ENCODE peak calls at places on chromosomes 13 and 19, in five cellular contexts. I, J, O, R and B are unnamed samples.

GRCh38 chr13:107025991-107026390 is 458.1 kb upstream of the ARGLU1 start:
- DNase-seq in I (peak), J (peak), O (no peak), R (no peak), B (peak)

GRCh38 chr19:1259873-1260748 is 9.0 kb upstream of the CIRBP start:
- DNase-seq in I (peak), J (peak), O (peak), R (no peak), B (peak)

GRCh38 chr19:8484331-8484894 is 18.0 kb downstream of the PRAM1 start:
- DNase-seq in I (peak), J (no peak), O (no peak), R (no peak), B (no peak)

GRCh38 chr13:83810136-83810535 is 72.1 kb downstream of the SLITRK1 start:
- DNase-seq in I (no peak), J (no peak), O (no peak), R (no peak), B (no peak)

GRCh38 chr13:48946163-48946562 is 29.5 kb upstream of the FNDC3A start:
- DNase-seq in I (no peak), J (no peak), O (no peak), R (no peak), B (no peak)

GRCh38 chr13:98741741-98742435 is 10.6 kb downstream of the SLC15A1 start:
- DNase-seq in I (no peak), J (no peak), O (peak), R (no peak), B (no peak)

GRCh38 chr19:41957838-41958366 is 1.2 kb downstream of the RABAC1 start:
- DNase-seq in I (peak), J (peak), O (peak), R (peak), B (peak)

GRCh38 chr19:13098291-13099072 is 4.2 kb downstream of the LYL1 start:
- DNase-seq in I (peak), J (peak), O (no peak), R (peak), B (peak)

GRCh38 chr19:29269641-29270040 is 56.7 kb upstream of the UQCRFS1 start:
- DNase-seq in I (no peak), J (no peak), O (no peak), R (no peak), B (no peak)

GRCh38 chr19:42038675-42039074 is 31.3 kb downstream of the GRIK5 start:
- DNase-seq in I (peak), J (no peak), O (no peak), R (no peak), B (no peak)

GRCh38 chr13:28161370-28161769 is 23.0 kb downstream of the PAN3 start:
- DNase-seq in I (no peak), J (peak), O (peak), R (no peak), B (peak)

GRCh38 chr13:31538067-31539042 is 201.0 kb upstream of the RXFP2 start:
- DNase-seq in I (no peak), J (peak), O (peak), R (peak), B (peak)

GRCh38 chr13:48595330-48596127 is 58.2 kb upstream of the CYSLTR2 start:
- DNase-seq in I (peak), J (peak), O (peak), R (peak), B (peak)

GRCh38 chr13:29849071-29849541 is 1.3 kb downstream of the UBL3 start:
- DNase-seq in I (peak), J (peak), O (peak), R (no peak), B (peak)

GRCh38 chr19:3098141-3098514 is 4.0 kb downstream of the GNA11 start:
- DNase-seq in I (no peak), J (no peak), O (no peak), R (no peak), B (no peak)
- TF ChIP-seq CTCF in I (no peak), J (no peak), O (no peak), R (no peak), B (no peak)

GRCh38 chr13:39058040-39058439 is 19.8 kb downstream of the NHLRC3 start:
- DNase-seq in I (no peak), J (no peak), O (no peak), R (no peak), B (no peak)

GRCh38 chr13:39056018-39056417 is 17.8 kb downstream of the NHLRC3 start:
- DNase-seq in I (no peak), J (no peak), O (no peak), R (no peak), B (no peak)

DNA sequence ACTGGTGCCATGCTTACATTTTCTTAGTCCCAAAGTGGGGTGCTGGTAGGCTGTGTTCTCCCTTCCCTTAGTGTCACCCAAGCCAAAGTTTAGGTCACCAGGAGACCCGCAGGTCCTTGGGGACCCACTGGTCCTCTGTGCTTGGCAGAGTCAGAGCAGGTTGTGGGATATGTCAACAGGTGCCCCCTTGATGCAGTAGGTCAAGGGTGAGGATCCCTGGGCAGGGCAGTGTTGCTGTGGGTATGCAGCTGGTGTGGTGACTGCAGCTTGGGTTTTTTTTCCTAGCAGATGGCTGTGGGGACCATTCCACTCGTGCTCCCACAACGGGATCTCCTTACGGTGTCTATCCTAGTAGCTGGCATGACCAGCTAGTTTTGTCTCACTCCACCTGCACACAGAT is 23.7 kb downstream of the NHLRC3 start:
- DNase-seq in I (no peak), J (no peak), O (no peak), R (no peak), B (no peak)
- TF ChIP-seq CTCF in I (no peak), J (no peak), O (no peak), R (no peak), B (no peak)

DNA sequence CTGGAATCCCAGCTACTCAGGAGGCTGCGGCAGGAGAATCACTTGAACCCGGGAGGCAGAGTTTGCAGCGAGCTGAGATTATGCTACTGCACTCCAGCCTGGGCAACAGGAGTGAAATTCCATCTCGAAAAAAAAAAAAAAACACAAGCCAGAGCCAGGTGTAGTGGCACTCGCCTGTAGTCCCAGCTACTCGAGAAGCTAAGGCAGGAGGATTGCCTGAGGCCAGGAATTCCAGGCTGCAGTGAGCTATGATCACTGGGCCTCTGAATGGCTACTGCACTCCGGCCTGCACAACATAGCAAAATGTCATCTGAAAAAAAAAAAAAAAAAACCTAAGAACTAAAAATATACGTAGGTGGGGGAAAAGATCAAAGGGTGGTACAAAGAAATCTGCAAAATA is 19.4 kb downstream of the EPS15L1 start:
- DNase-seq in I (no peak), J (no peak), O (peak), R (no peak), B (no peak)
- TF ChIP-seq CTCF in I (no peak), J (no peak), O (no peak), R (no peak), B (no peak)

GRCh38 chr19:3234800-3235199 is 10.3 kb downstream of the CELF5 start:
- DNase-seq in I (no peak), J (no peak), O (peak), R (peak), B (no peak)
- TF ChIP-seq CTCF in I (no peak), J (peak), O (no peak), R (no peak), B (peak)

GRCh38 chr19:49328741-49329140 is 3.8 kb upstream of the SLC6A16 start:
- DNase-seq in I (no peak), J (no peak), O (no peak), R (no peak), B (no peak)

GRCh38 chr19:49327878-49328544 is 3.0 kb upstream of the SLC6A16 start:
- DNase-seq in I (no peak), J (peak), O (peak), R (peak), B (peak)

GRCh38 chr19:49335071-49335783 is at the start of gene CD37:
- DNase-seq in I (peak), J (no peak), O (no peak), R (no peak), B (no peak)

GRCh38 chr19:49333426-49334288 is 1.5 kb upstream of the CD37 start:
- DNase-seq in I (peak), J (peak), O (no peak), R (no peak), B (peak)

DNA sequence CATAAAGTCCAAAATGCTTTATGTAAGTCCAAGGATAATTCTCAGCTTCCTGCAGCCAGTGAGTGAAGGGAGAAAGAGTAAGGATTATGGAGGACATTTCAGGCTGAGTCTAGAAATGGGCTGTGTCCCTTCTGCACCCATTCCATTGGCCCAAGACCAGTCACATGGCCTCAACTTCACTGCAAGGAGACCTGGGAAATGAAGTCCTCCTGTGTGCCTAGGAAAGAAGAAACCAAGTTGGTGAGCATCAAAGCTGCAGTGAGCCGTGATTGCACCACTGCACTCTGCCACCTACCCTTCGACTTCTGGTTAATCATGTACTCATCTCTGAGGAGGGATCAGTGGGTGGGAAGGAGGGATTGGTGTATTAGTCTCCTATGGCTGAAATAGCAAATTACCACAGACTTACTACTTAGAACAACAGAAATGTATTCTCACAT is 3.6 kb upstream of the CD37 start:
- DNase-seq in I (peak), J (peak), O (peak), R (peak), B (peak)
- TF ChIP-seq CTCF in I (no peak), J (no peak), O (no peak), R (no peak), B (no peak)

GRCh38 chr19:40524655-40525054 is 52.0 kb upstream of the SHKBP1 start:
- DNase-seq in I (no peak), J (no peak), O (no peak), R (no peak), B (no peak)

GRCh38 chr19:40525234-40526051 is 51.2 kb upstream of the SHKBP1 start:
- DNase-seq in I (no peak), J (no peak), O (no peak), R (no peak), B (no peak)

GRCh38 chr19:40521276-40521675 is 54.5 kb downstream of the SPTBN4 start:
- DNase-seq in I (no peak), J (peak), O (no peak), R (no peak), B (peak)

GRCh38 chr19:40524133-40524549 is 52.5 kb upstream of the SHKBP1 start:
- DNase-seq in I (no peak), J (no peak), O (no peak), R (no peak), B (peak)

GRCh38 chr19:40523322-40524047 is 53.2 kb upstream of the SHKBP1 start:
- DNase-seq in I (no peak), J (peak), O (peak), R (peak), B (peak)
- TF ChIP-seq CTCF in I (peak), J (peak), O (peak), R (peak), B (peak)

DNA sequence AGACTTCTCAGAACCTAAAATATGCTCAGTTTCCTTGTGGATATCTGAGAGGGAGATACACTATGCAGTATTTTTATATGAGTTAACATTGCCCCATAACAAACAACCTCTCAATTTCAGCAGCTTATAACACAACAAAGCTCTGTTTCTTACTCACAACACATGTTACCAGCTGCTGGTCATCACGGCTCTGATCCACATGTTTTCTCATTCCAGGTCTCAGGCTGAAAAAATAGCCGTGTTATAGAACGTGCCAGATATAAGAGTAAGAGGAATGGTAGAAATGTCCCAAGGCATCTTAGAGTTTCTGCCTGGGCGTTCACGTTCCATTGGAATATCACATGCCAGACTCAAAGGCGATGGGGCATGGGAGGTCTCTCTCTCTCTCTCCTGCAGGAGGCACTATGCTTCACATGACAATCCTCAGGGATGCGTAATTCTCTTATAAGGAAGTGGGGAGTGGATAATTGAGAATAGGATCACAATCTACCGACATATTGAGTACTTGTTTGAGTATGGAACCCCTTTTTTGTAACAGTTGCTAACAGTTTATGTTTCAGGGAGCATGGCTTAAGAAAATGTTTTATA is 246.6 kb downstream of the NHLRC3 start:
- DNase-seq in I (no peak), J (no peak), O (no peak), R (no peak), B (no peak)
- TF ChIP-seq CTCF in I (peak), J (no peak), O (no peak), R (no peak), B (no peak)

GRCh38 chr19:46963093-46963734 is 56.4 kb upstream of the NPAS1 start:
- DNase-seq in I (no peak), J (no peak), O (no peak), R (no peak), B (no peak)
- TF ChIP-seq CTCF in I (no peak), J (no peak), O (no peak), R (no peak), B (no peak)

GRCh38 chr19:6063576-6063961 is 46.7 kb downstream of the RFX2 start:
- DNase-seq in I (peak), J (no peak), O (no peak), R (no peak), B (no peak)

GRCh38 chr19:6064016-6064702 is 46.1 kb downstream of the RFX2 start:
- DNase-seq in I (peak), J (peak), O (peak), R (no peak), B (peak)

GRCh38 chr19:6061420-6062130 is 48.7 kb downstream of the RFX2 start:
- DNase-seq in I (peak), J (no peak), O (no peak), R (no peak), B (no peak)

GRCh38 chr19:6062274-6062673 is 48.0 kb downstream of the RFX2 start:
- DNase-seq in I (peak), J (no peak), O (no peak), R (no peak), B (no peak)

GRCh38 chr19:6062961-6063575 is 47.2 kb downstream of the RFX2 start:
- DNase-seq in I (peak), J (no peak), O (no peak), R (no peak), B (no peak)
- TF ChIP-seq CTCF in I (no peak), J (no peak), O (no peak), R (no peak), B (no peak)

GRCh38 chr19:37719927-37720265 is 335 bp upstream of the ZNF607 start:
- DNase-seq in I (no peak), J (no peak), O (no peak), R (no peak), B (no peak)
- TF ChIP-seq CTCF in I (no peak), J (no peak), O (no peak), R (peak), B (no peak)